ENCODE peak calls at places on chromosomes 1 and 21, in four cellular contexts. D, O, B and G are unnamed samples.

GRCh38 chr1:225347123-225347683 is 80.6 kb downstream of the LBR start:
- DNase-seq in B (no peak), O (no peak), D (no peak), G (no peak)

GRCh38 chr1:214514032-214514818 is 37.2 kb downstream of the PTPN14 start:
- DNase-seq in O (no peak), D (no peak), B (no peak), G (no peak)

GRCh38 chr1:155648207-155649147 is 38.5 kb downstream of the MSTO1 start:
- DNase-seq in O (peak), B (peak), D (no peak), G (peak)

GRCh38 chr21:27412530-27412929 is 445.6 kb upstream of the ADAMTS5 start:
- DNase-seq in O (no peak), D (no peak), B (no peak), G (no peak)

GRCh38 chr21:44965251-44966022 is 25.6 kb downstream of the SLX9 start:
- DNase-seq in D (peak), O (peak), B (no peak), G (no peak)

GRCh38 chr1:37035014-37035686 is 835 bp upstream of the GRIK3 start:
- DNase-seq in B (no peak), O (no peak), D (no peak), G (no peak)

GRCh38 chr1:19750101-19750881 is 49.4 kb downstream of the TMCO4 start:
- DNase-seq in O (no peak), D (no peak), B (no peak), G (no peak)

GRCh38 chr1:199453731-199454130 is 573.8 kb upstream of the NR5A2 start:
- DNase-seq in O (no peak), B (no peak), D (no peak), G (no peak)

GRCh38 chr1:17437260-17438175 is 2.0 kb downstream of the RCC2 start:
- DNase-seq in D (peak), O (no peak), B (no peak), G (no peak)